ENCODE peak calls at places on chromosomes 11 and 22, in four cellular contexts. W, R, Q and B are unnamed samples.

GRCh38 chr11:44623716-44624491 is 58.4 kb downstream of the CD82 start:
- DNase-seq in W (peak), R (peak), Q (no peak), B (no peak)

GRCh38 chr11:126337472-126338241 is 17.8 kb upstream of the ST3GAL4 start:
- DNase-seq in W (no peak), R (no peak), Q (no peak), B (no peak)

GRCh38 chr22:10741210-10741609 is 4786.8 kb upstream of the OR11H1 start:
- DNase-seq in W (no peak), R (no peak), Q (no peak), B (no peak)

GRCh38 chr22:25148149-25148691 is 51.4 kb upstream of the CRYBB3 start:
- DNase-seq in W (no peak), R (peak), Q (no peak), B (no peak)

GRCh38 chr11:10931761-10932700 is 74.2 kb upstream of the ZBED5 start:
- DNase-seq in W (no peak), R (no peak), Q (no peak), B (no peak)

GRCh38 chr11:95074806-95075563 is 8.3 kb downstream of the SRSF8 start:
- DNase-seq in W (no peak), R (peak), Q (no peak), B (no peak)

GRCh38 chr11:13183094-13183825 is 94.3 kb upstream of the BMAL1 start:
- DNase-seq in W (peak), R (peak), Q (no peak), B (no peak)

GRCh38 chr11:59556883-59557205 is 45.5 kb downstream of the OR4D9 start:
- DNase-seq in W (no peak), R (peak), Q (no peak), B (no peak)

GRCh38 chr22:50086526-50086925 is 1.3 kb upstream of the MLC1 start:
- DNase-seq in W (peak), R (no peak), Q (no peak), B (no peak)

GRCh38 chr11:21343204-21343603 is 673.8 kb downstream of the NELL1 start:
- DNase-seq in W (no peak), R (no peak), Q (no peak), B (no peak)

GRCh38 chr11:134562176-134562575 is 150.1 kb upstream of the B3GAT1 start:
- DNase-seq in W (no peak), R (no peak), Q (no peak), B (no peak)

GRCh38 chr11:9753031-9753430 is 89.2 kb downstream of the SWAP70 start:
- DNase-seq in W (peak), R (no peak), Q (no peak), B (no peak)

GRCh38 chr11:134754823-134755198 is 342.8 kb upstream of the B3GAT1 start:
- DNase-seq in W (no peak), R (no peak), Q (no peak), B (no peak)

GRCh38 chr11:47523491-47524199 is 29.3 kb downstream of the CELF1 start:
- DNase-seq in W (peak), R (peak), Q (peak), B (no peak)

GRCh38 chr22:26168934-26169311 is 339 bp upstream of the SEZ6L start:
- DNase-seq in W (no peak), R (no peak), Q (no peak), B (no peak)

GRCh38 chr11:111977141-111978027 is 40.2 kb downstream of the DIXDC1 start:
- DNase-seq in W (no peak), R (peak), Q (no peak), B (no peak)

GRCh38 chr11:66848671-66849500 is 5.6 kb downstream of the RCE1 start:
- DNase-seq in W (no peak), R (no peak), Q (no peak), B (no peak)

GRCh38 chr22:20221421-20222340 is 46.4 kb downstream of the RTN4R start:
- DNase-seq in W (no peak), R (no peak), Q (no peak), B (no peak)

GRCh38 chr22:20218981-20219380 is 49.1 kb downstream of the RTN4R start:
- DNase-seq in W (no peak), R (no peak), Q (no peak), B (no peak)

GRCh38 chr22:20218320-20218872 is 49.7 kb downstream of the RTN4R start:
- DNase-seq in W (no peak), R (no peak), Q (no peak), B (no peak)

GRCh38 chr22:20220629-20221026 is 47.5 kb downstream of the RTN4R start:
- DNase-seq in W (no peak), R (no peak), Q (no peak), B (no peak)

GRCh38 chr22:20219667-20220628 is 48.2 kb downstream of the RTN4R start:
- DNase-seq in W (no peak), R (no peak), Q (peak), B (no peak)
- TF ChIP-seq FOS in W (no peak), R (no peak), Q (peak), B (no peak)

GRCh38 chr11:65663634-65664200 is 1.0 kb upstream of the RELA start:
- DNase-seq in W (peak), R (peak), Q (peak), B (no peak)
- TF ChIP-seq POLR2A in W (no peak), R (no peak), Q (no peak), B (peak)

DNA sequence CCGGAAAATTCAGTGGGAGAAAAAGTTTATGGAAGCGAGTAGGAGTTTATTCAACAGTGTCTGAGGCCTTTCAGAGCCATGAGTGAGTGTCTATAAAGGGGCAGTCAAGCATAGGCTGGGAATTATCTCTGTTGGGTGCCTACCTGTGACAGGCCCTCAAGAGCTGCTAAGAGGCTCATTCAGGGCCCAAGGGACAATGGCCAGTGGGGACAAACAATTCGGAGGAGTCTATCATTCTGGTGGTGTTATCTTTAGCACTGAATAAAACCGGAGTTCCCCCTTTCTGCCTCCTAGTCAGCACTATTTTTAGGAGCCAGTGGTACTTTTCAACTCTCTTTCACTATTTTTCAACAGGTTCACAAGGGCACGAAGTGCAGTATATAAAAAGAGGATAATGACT is 89.5 kb upstream of the HTATIP2 start:
- DNase-seq in W (no peak), R (no peak), Q (no peak), B (no peak)
- TF ChIP-seq FOS in W (no peak), R (no peak), Q (no peak), B (no peak)

DNA sequence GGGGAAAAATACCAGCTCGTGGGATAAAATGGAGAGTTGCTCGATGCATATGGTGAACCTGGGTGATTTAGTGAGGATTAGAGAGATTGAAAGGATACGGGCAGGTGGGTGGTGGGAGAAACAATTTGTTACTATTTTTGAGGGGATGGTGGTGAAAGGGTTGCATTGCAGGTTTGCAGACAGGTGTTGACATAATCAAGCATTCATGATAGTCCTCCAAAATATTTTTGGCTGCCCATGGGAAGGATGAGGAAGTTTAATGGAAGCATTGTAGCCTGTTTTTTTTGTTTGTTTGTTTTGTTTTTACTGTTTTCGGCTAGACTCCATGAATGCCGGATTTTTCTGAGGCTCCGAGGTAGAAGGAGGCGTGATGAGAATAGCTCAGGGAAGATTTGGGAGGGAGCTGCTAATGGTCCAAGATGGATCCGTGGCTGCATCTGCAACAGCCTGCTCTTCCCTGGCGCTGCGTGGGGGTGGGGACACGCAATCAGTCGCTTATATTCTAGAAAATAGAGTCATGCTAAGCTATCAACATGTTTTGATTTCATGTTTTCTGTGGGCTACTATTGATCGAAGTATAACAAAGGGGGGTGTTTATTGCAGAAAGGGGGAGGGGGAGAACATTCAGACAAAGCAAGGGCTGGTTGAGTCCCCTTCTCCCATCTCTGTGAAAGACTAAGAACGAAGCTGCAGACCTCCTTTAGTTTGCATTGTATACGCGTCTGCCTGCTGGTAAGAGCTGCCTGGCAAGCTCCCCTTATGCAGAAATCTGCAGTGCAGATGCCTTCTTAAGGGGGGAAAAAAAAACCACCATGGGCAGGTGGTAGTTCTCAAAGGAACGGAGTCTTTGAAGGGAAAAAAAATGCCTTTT is 980 bp downstream of the RTN3 start:
- DNase-seq in W (no peak), R (peak), Q (peak), B (no peak)
- TF ChIP-seq POLR2A in W (no peak), R (no peak), Q (no peak), B (no peak)

DNA sequence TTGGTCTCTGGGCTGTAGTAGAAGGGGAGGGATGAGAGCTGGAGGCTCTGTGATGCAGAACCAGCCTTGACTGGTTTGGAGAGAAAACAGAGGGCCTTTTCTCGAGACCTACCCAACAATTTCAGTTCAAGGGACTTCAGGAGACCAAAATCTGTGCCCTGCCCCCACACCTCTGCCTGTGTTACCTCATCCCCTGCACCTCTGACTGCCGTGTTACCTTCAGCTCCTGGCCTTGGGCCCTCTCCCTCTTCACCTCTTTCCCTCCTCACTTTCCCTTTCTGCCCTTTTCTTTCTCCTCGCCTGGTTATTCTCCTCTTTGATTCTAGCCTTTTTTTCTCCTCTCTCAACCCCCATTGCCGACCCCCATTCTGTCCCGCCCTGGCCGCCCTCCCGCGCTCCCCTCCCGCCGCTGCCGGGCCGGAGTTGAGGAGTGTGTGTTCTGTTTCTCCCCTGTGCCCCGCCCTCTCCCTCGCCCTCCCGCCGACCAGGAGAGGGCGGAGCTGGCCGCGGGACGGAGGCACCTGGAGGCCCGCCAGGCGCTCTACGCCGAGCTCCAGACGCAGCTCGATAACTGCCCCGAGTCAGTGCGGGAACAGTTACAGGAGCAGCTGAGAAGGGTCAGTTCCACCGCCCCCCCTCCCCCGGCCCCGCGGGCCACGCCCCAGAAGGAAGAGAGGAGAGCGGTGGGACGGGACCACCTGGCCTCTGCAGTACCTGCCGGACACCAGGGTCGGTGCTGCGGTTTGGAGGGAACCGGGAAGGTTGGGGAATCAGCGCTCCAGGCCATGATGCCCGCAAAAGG is 27.2 kb downstream of the PHLDB1 start:
- DNase-seq in W (peak), R (no peak), Q (peak), B (no peak)
- TF ChIP-seq FOS in W (no peak), R (no peak), Q (no peak), B (no peak)

DNA sequence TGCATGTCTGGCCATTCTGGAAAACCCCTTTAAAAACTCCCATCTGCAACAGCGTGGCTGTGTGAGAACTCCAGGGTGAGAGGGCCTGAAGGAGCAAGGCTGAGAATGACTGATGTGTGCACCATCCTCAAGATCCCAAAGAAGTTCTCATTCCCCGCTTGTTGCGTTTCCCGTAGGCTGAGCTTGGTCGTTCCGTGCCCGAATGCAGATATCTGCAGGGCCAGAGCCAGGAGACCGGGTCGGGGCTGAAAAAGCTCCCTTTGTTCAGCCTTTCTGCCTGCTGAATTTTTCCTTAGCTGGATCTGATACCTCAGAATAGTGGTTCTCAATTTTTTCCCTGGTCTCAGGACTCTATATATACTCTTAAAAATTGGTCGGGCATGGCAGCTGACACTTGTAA is 73.0 kb downstream of the NAT10 start:
- DNase-seq in W (peak), R (no peak), Q (no peak), B (no peak)
- TF ChIP-seq POLR2A in W (no peak), R (no peak), Q (no peak), B (no peak)

DNA sequence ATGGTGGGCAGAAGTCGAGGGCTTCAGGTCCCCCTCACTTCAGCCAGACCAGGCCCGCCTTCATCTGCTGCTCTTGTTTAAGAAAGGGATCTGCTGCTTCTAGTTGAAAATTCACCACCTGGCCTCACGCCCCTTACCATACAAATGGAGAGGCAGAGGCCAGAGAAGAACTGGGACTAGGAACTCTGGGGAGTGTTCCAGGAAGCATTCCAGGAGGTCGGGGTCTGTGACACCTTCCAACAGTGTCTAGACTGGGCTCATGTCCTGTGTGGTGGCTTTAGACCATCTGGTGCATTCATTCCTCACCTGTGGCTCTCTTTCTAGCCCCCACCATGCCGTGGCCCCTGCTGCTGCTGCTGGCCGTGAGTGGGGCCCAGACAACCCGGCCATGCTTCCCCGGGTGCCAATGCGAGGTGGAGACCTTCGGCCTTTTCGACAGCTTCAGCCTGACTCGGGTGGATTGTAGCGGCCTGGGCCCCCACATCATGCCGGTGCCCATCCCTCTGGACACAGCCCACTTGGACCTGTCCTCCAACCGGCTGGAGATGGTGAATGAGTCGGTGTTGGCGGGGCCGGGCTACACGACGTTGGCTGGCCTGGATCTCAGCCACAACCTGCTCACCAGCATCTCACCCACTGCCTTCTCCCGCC is 12.3 kb downstream of the TSKU start:
- DNase-seq in W (no peak), R (no peak), Q (no peak), B (no peak)
- TF ChIP-seq FOS in W (no peak), R (no peak), Q (no peak), B (no peak)

DNA sequence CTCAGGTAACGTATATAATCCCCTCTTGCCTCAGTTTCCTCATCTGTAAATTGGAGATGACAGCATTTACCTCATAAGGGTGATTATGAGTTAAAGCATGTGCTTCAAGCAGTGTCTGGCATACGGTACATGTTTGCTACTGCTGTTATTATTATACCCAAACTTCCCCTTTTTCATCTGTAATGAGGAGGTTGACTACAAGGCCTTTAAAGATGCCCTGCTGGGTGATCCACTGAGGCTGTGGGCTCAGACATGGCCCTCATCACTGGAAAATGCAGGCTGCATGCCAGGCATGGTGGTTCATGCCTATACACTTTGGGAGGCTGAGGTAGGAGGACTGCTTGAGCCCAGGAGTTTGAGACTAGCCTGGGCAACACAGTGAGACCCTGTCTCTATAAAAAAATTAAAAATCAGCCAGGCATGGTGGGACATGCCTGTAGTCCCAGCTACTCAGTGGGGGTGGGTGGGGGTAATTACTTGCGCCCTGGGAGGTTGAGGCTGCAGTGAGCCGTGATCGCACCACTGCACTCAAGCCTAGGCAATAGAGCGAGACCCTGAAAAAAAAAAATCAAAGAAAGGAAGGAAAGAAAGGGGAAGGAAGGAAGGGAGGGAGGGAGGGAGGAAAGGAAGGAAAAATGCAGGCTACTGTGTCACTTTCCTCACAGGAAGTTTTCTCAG is 4.3 kb downstream of the PIK3IP1 start:
- DNase-seq in W (no peak), R (no peak), Q (no peak), B (no peak)
- TF ChIP-seq POLR2A in W (no peak), R (no peak), Q (no peak), B (no peak)

GRCh38 chr11:119493712-119494111 is 70.7 kb upstream of the THY1 start:
- DNase-seq in W (peak), R (peak), Q (peak), B (no peak)
- TF ChIP-seq FOS in W (no peak), R (no peak), Q (no peak), B (no peak)